ENCODE peak calls at places on chromosome 1, in eight cellular contexts. One of them, this sample, is unnamed.

GRCh38 chr1:188225975-188226374 is 1397.2 kb downstream of the PLA2G4A start:
- DNase-seq in NCI-H524: no peak
- DNase-seq in lower lobe of right lung: no peak
- DNase-seq in sigmoid colon: no peak
- DNase-seq in nephron progenitor cell: no peak
- DNase-seq in GM12865: no peak
- DNase-seq in stimulated activated naive CD4-positive, alpha-beta T cell treated with Interleukin-2 at 50 U/mL for 16 hours: no peak
- DNase-seq in RWPE1: no peak
- DNase-seq in this sample: no peak

GRCh38 chr1:160838876-160839275 is 23.8 kb downstream of the CD244 start:
- DNase-seq in RWPE1: no peak
- DNase-seq in lower lobe of right lung: no peak
- DNase-seq in NCI-H524: no peak
- DNase-seq in stimulated activated naive CD4-positive, alpha-beta T cell treated with Interleukin-2 at 50 U/mL for 16 hours: no peak
- DNase-seq in GM12865: no peak
- DNase-seq in nephron progenitor cell: no peak
- DNase-seq in sigmoid colon: no peak
- DNase-seq in this sample: no peak

GRCh38 chr1:61043010-61043820 is 39.1 kb upstream of the NFIA start:
- DNase-seq in RWPE1: peak
- DNase-seq in nephron progenitor cell: peak
- DNase-seq in GM12865: peak
- DNase-seq in sigmoid colon: peak
- DNase-seq in stimulated activated naive CD4-positive, alpha-beta T cell treated with Interleukin-2 at 50 U/mL for 16 hours: peak
- DNase-seq in lower lobe of right lung: peak
- DNase-seq in NCI-H524: peak
- DNase-seq in this sample: peak

GRCh38 chr1:66733348-66734017 is 18.8 kb upstream of the DYNLT5 start:
- DNase-seq in nephron progenitor cell: no peak
- DNase-seq in NCI-H524: no peak
- DNase-seq in GM12865: no peak
- DNase-seq in RWPE1: peak
- DNase-seq in sigmoid colon: no peak
- DNase-seq in lower lobe of right lung: no peak
- DNase-seq in stimulated activated naive CD4-positive, alpha-beta T cell treated with Interleukin-2 at 50 U/mL for 16 hours: no peak
- DNase-seq in this sample: no peak

GRCh38 chr1:234531181-234532132 is 52.5 kb upstream of the TARBP1 start:
- DNase-seq in NCI-H524: no peak
- DNase-seq in nephron progenitor cell: no peak
- DNase-seq in lower lobe of right lung: no peak
- DNase-seq in RWPE1: no peak
- DNase-seq in stimulated activated naive CD4-positive, alpha-beta T cell treated with Interleukin-2 at 50 U/mL for 16 hours: no peak
- DNase-seq in sigmoid colon: peak
- DNase-seq in GM12865: no peak
- DNase-seq in this sample: no peak

GRCh38 chr1:186899977-186900376 is 71.2 kb downstream of the PLA2G4A start:
- DNase-seq in stimulated activated naive CD4-positive, alpha-beta T cell treated with Interleukin-2 at 50 U/mL for 16 hours: no peak
- DNase-seq in sigmoid colon: no peak
- DNase-seq in lower lobe of right lung: no peak
- DNase-seq in GM12865: no peak
- DNase-seq in RWPE1: no peak
- DNase-seq in NCI-H524: no peak
- DNase-seq in nephron progenitor cell: no peak
- DNase-seq in this sample: no peak

GRCh38 chr1:172322219-172323061 is 98.0 kb upstream of the C1orf105 start:
- DNase-seq in stimulated activated naive CD4-positive, alpha-beta T cell treated with Interleukin-2 at 50 U/mL for 16 hours: no peak
- DNase-seq in lower lobe of right lung: peak
- DNase-seq in GM12865: no peak
- DNase-seq in NCI-H524: no peak
- DNase-seq in RWPE1: peak
- DNase-seq in nephron progenitor cell: peak
- DNase-seq in sigmoid colon: peak
- DNase-seq in this sample: peak

GRCh38 chr1:170518965-170519364 is 13.0 kb upstream of the GORAB start:
- DNase-seq in lower lobe of right lung: no peak
- DNase-seq in NCI-H524: no peak
- DNase-seq in sigmoid colon: no peak
- DNase-seq in stimulated activated naive CD4-positive, alpha-beta T cell treated with Interleukin-2 at 50 U/mL for 16 hours: no peak
- DNase-seq in RWPE1: no peak
- DNase-seq in nephron progenitor cell: no peak
- DNase-seq in GM12865: no peak
- DNase-seq in this sample: no peak

GRCh38 chr1:210250998-210251679 is 18.5 kb downstream of the SERTAD4 start:
- DNase-seq in RWPE1: peak
- DNase-seq in stimulated activated naive CD4-positive, alpha-beta T cell treated with Interleukin-2 at 50 U/mL for 16 hours: no peak
- DNase-seq in NCI-H524: peak
- DNase-seq in lower lobe of right lung: peak
- DNase-seq in nephron progenitor cell: peak
- DNase-seq in GM12865: peak
- DNase-seq in sigmoid colon: peak
- DNase-seq in this sample: peak

GRCh38 chr1:51910182-51910581 is 31.7 kb upstream of the NRDC start:
- DNase-seq in sigmoid colon: no peak
- DNase-seq in NCI-H524: no peak
- DNase-seq in lower lobe of right lung: no peak
- DNase-seq in nephron progenitor cell: peak
- DNase-seq in stimulated activated naive CD4-positive, alpha-beta T cell treated with Interleukin-2 at 50 U/mL for 16 hours: no peak
- DNase-seq in RWPE1: no peak
- DNase-seq in GM12865: no peak
- DNase-seq in this sample: no peak

GRCh38 chr1:3671371-3672180 is 19.3 kb downstream of the TP73 start:
- DNase-seq in sigmoid colon: peak
- DNase-seq in NCI-H524: no peak
- DNase-seq in lower lobe of right lung: peak
- DNase-seq in stimulated activated naive CD4-positive, alpha-beta T cell treated with Interleukin-2 at 50 U/mL for 16 hours: no peak
- DNase-seq in GM12865: peak
- DNase-seq in RWPE1: no peak
- DNase-seq in nephron progenitor cell: no peak
- DNase-seq in this sample: peak

GRCh38 chr1:206004821-206005220 is 1.6 kb upstream of the RAB7B start:
- DNase-seq in NCI-H524: no peak
- DNase-seq in RWPE1: peak
- DNase-seq in lower lobe of right lung: no peak
- DNase-seq in sigmoid colon: no peak
- DNase-seq in GM12865: no peak
- DNase-seq in stimulated activated naive CD4-positive, alpha-beta T cell treated with Interleukin-2 at 50 U/mL for 16 hours: no peak
- DNase-seq in nephron progenitor cell: no peak
- DNase-seq in this sample: no peak

GRCh38 chr1:233121947-233122559 is 171.6 kb downstream of the NTPCR start:
- DNase-seq in RWPE1: no peak
- DNase-seq in GM12865: no peak
- DNase-seq in sigmoid colon: no peak
- DNase-seq in lower lobe of right lung: no peak
- DNase-seq in NCI-H524: no peak
- DNase-seq in nephron progenitor cell: no peak
- DNase-seq in stimulated activated naive CD4-positive, alpha-beta T cell treated with Interleukin-2 at 50 U/mL for 16 hours: no peak
- DNase-seq in this sample: no peak

GRCh38 chr1:177145102-177145779 is 19.3 kb downstream of the ASTN1 start:
- DNase-seq in GM12865: no peak
- DNase-seq in RWPE1: no peak
- DNase-seq in lower lobe of right lung: no peak
- DNase-seq in NCI-H524: no peak
- DNase-seq in sigmoid colon: no peak
- DNase-seq in stimulated activated naive CD4-positive, alpha-beta T cell treated with Interleukin-2 at 50 U/mL for 16 hours: no peak
- DNase-seq in nephron progenitor cell: no peak
- DNase-seq in this sample: no peak

GRCh38 chr1:58720680-58721079 is 20.8 kb upstream of the MYSM1 start:
- DNase-seq in stimulated activated naive CD4-positive, alpha-beta T cell treated with Interleukin-2 at 50 U/mL for 16 hours: no peak
- DNase-seq in sigmoid colon: no peak
- DNase-seq in nephron progenitor cell: no peak
- DNase-seq in RWPE1: peak
- DNase-seq in lower lobe of right lung: no peak
- DNase-seq in GM12865: no peak
- DNase-seq in NCI-H524: no peak
- DNase-seq in this sample: no peak

GRCh38 chr1:172255223-172255560 is 165.3 kb upstream of the C1orf105 start:
- DNase-seq in stimulated activated naive CD4-positive, alpha-beta T cell treated with Interleukin-2 at 50 U/mL for 16 hours: no peak
- DNase-seq in sigmoid colon: no peak
- DNase-seq in nephron progenitor cell: no peak
- DNase-seq in GM12865: no peak
- DNase-seq in NCI-H524: no peak
- DNase-seq in RWPE1: peak
- DNase-seq in lower lobe of right lung: no peak
- DNase-seq in this sample: no peak

GRCh38 chr1:43388613-43389012 is 987 bp downstream of the MED8 start:
- DNase-seq in sigmoid colon: no peak
- DNase-seq in NCI-H524: no peak
- DNase-seq in stimulated activated naive CD4-positive, alpha-beta T cell treated with Interleukin-2 at 50 U/mL for 16 hours: no peak
- DNase-seq in GM12865: no peak
- DNase-seq in RWPE1: no peak
- DNase-seq in nephron progenitor cell: no peak
- DNase-seq in lower lobe of right lung: no peak
- DNase-seq in this sample: no peak

GRCh38 chr1:207407655-207408256 is 46.4 kb upstream of the CR2 start:
- DNase-seq in nephron progenitor cell: no peak
- DNase-seq in NCI-H524: no peak
- DNase-seq in sigmoid colon: no peak
- DNase-seq in lower lobe of right lung: no peak
- DNase-seq in stimulated activated naive CD4-positive, alpha-beta T cell treated with Interleukin-2 at 50 U/mL for 16 hours: no peak
- DNase-seq in RWPE1: no peak
- DNase-seq in GM12865: peak
- DNase-seq in this sample: no peak

GRCh38 chr1:7224081-7224534 is 438.9 kb downstream of the CAMTA1 start:
- DNase-seq in lower lobe of right lung: no peak
- DNase-seq in RWPE1: no peak
- DNase-seq in stimulated activated naive CD4-positive, alpha-beta T cell treated with Interleukin-2 at 50 U/mL for 16 hours: no peak
- DNase-seq in GM12865: no peak
- DNase-seq in NCI-H524: no peak
- DNase-seq in nephron progenitor cell: no peak
- DNase-seq in sigmoid colon: no peak
- DNase-seq in this sample: no peak

GRCh38 chr1:55970711-55971110 is 608.7 kb downstream of the PLPP3 start:
- DNase-seq in RWPE1: no peak
- DNase-seq in GM12865: no peak
- DNase-seq in lower lobe of right lung: no peak
- DNase-seq in nephron progenitor cell: no peak
- DNase-seq in NCI-H524: no peak
- DNase-seq in stimulated activated naive CD4-positive, alpha-beta T cell treated with Interleukin-2 at 50 U/mL for 16 hours: no peak
- DNase-seq in sigmoid colon: no peak
- DNase-seq in this sample: no peak

GRCh38 chr1:189125694-189126093 is 1352.0 kb downstream of the BRINP3 start:
- DNase-seq in NCI-H524: no peak
- DNase-seq in stimulated activated naive CD4-positive, alpha-beta T cell treated with Interleukin-2 at 50 U/mL for 16 hours: no peak
- DNase-seq in RWPE1: no peak
- DNase-seq in nephron progenitor cell: no peak
- DNase-seq in sigmoid colon: no peak
- DNase-seq in GM12865: no peak
- DNase-seq in lower lobe of right lung: no peak
- DNase-seq in this sample: no peak